ENCODE peak calls at places on chromosome 1, in four cellular contexts. One of them, this sample, is unnamed.

GRCh38 chr1:94643776-94644175 is 102.2 kb upstream of the F3 start:
- DNase-seq in EL: no peak
- DNase-seq in head of caudate nucleus: no peak
- DNase-seq in omental fat pad: no peak
- DNase-seq in this sample: no peak

GRCh38 chr1:27992271-27992670 is 32.5 kb downstream of the XKR8 start:
- DNase-seq in head of caudate nucleus: no peak
- DNase-seq in EL: no peak
- DNase-seq in omental fat pad: no peak
- DNase-seq in this sample: no peak

GRCh38 chr1:29789221-29789909 is 553.0 kb downstream of the PTPRU start:
- DNase-seq in EL: no peak
- DNase-seq in omental fat pad: no peak
- DNase-seq in head of caudate nucleus: no peak
- DNase-seq in this sample: peak; percentile 23

GRCh38 chr1:1619917-1620361 is 4.6 kb downstream of the MIB2 start:
- DNase-seq in omental fat pad: no peak
- DNase-seq in EL: no peak
- DNase-seq in head of caudate nucleus: no peak
- DNase-seq in this sample: no peak

GRCh38 chr1:166902279-166902678 is 26.2 kb upstream of the TADA1 start:
- DNase-seq in omental fat pad: no peak
- DNase-seq in EL: peak; percentile 35
- DNase-seq in head of caudate nucleus: no peak
- DNase-seq in this sample: peak; percentile 38

GRCh38 chr1:94020764-94021579 is 100.0 kb downstream of the ABCA4 start:
- DNase-seq in EL: peak; percentile 92
- DNase-seq in head of caudate nucleus: no peak
- DNase-seq in omental fat pad: no peak
- DNase-seq in this sample: peak; percentile 98

GRCh38 chr1:28604962-28605361 is 12.9 kb downstream of the RAB42 start:
- DNase-seq in head of caudate nucleus: no peak
- DNase-seq in EL: no peak
- DNase-seq in omental fat pad: no peak
- DNase-seq in this sample: no peak

GRCh38 chr1:67572594-67573221 is 112.3 kb upstream of the GADD45A start:
- DNase-seq in head of caudate nucleus: no peak
- DNase-seq in omental fat pad: no peak
- DNase-seq in EL: no peak
- DNase-seq in this sample: peak; percentile 36

GRCh38 chr1:225408249-225408648 is 19.6 kb downstream of the LBR start:
- DNase-seq in head of caudate nucleus: no peak
- DNase-seq in EL: no peak
- DNase-seq in omental fat pad: no peak
- DNase-seq in this sample: no peak

GRCh38 chr1:159869173-159869572 is 6.7 kb upstream of the VSIG8 start:
- DNase-seq in omental fat pad: no peak
- DNase-seq in head of caudate nucleus: no peak
- DNase-seq in EL: peak; percentile 74
- DNase-seq in this sample: peak; percentile 86

GRCh38 chr1:6785721-6786505 is 659 bp downstream of the CAMTA1 start:
- DNase-seq in omental fat pad: no peak
- DNase-seq in EL: peak; percentile 44
- DNase-seq in head of caudate nucleus: peak; percentile 23
- DNase-seq in this sample: peak; percentile 15

GRCh38 chr1:44568128-44568900 is 106.0 kb downstream of the TMEM53 start:
- DNase-seq in EL: peak; percentile 13
- DNase-seq in omental fat pad: no peak
- DNase-seq in head of caudate nucleus: no peak
- DNase-seq in this sample: no peak

GRCh38 chr1:184297244-184297750 is 89.5 kb upstream of the C1orf21 start:
- DNase-seq in EL: no peak
- DNase-seq in head of caudate nucleus: no peak
- DNase-seq in omental fat pad: no peak
- DNase-seq in this sample: no peak

GRCh38 chr1:16352842-16353535 is 709 bp upstream of the FBXO42 start:
- DNase-seq in omental fat pad: no peak
- DNase-seq in EL: no peak
- DNase-seq in head of caudate nucleus: peak; percentile 33
- DNase-seq in this sample: no peak

GRCh38 chr1:96487961-96488360 is 233.6 kb upstream of the PTBP2 start:
- DNase-seq in head of caudate nucleus: no peak
- DNase-seq in omental fat pad: no peak
- DNase-seq in EL: no peak
- DNase-seq in this sample: no peak

GRCh38 chr1:156574039-156574633 is 1.8 kb upstream of the IQGAP3 start:
- DNase-seq in omental fat pad: no peak
- DNase-seq in head of caudate nucleus: no peak
- DNase-seq in EL: no peak
- DNase-seq in this sample: no peak

GRCh38 chr1:236471653-236472052 is 52.1 kb upstream of the LGALS8 start:
- DNase-seq in head of caudate nucleus: no peak
- DNase-seq in omental fat pad: no peak
- DNase-seq in EL: no peak
- DNase-seq in this sample: no peak

GRCh38 chr1:78061825-78062523 is 16.2 kb downstream of the GIPC2 start:
- DNase-seq in omental fat pad: no peak
- DNase-seq in head of caudate nucleus: no peak
- DNase-seq in EL: peak; percentile 64
- DNase-seq in this sample: peak; percentile 94

GRCh38 chr1:225774276-225775147 is 3.1 kb upstream of the SRP9 start:
- DNase-seq in head of caudate nucleus: no peak
- DNase-seq in EL: peak; percentile 35
- DNase-seq in omental fat pad: no peak
- DNase-seq in this sample: no peak

GRCh38 chr1:167722152-167722869 is 529 bp downstream of the MPZL1 start:
- DNase-seq in omental fat pad: no peak
- DNase-seq in EL: peak; percentile 52
- DNase-seq in head of caudate nucleus: peak; percentile 37
- DNase-seq in this sample: peak; percentile 19

GRCh38 chr1:162212713-162213112 is 143.2 kb downstream of the NOS1AP start:
- DNase-seq in head of caudate nucleus: no peak
- DNase-seq in omental fat pad: no peak
- DNase-seq in EL: no peak
- DNase-seq in this sample: no peak

GRCh38 chr1:31750858-31751638 is 13.1 kb downstream of the ADGRB2 start:
- DNase-seq in EL: peak; percentile 83
- DNase-seq in omental fat pad: no peak
- DNase-seq in head of caudate nucleus: no peak
- DNase-seq in this sample: peak; percentile 77

GRCh38 chr1:207910678-207911354 is at the start of gene CD34:
- DNase-seq in head of caudate nucleus: peak; percentile 14
- DNase-seq in omental fat pad: no peak
- DNase-seq in EL: peak; percentile 46
- DNase-seq in this sample: no peak

GRCh38 chr1:9242338-9242969 is 7.9 kb downstream of the H6PD start:
- DNase-seq in EL: no peak
- DNase-seq in omental fat pad: no peak
- DNase-seq in head of caudate nucleus: peak; percentile 67
- DNase-seq in this sample: no peak

GRCh38 chr1:178774263-178774662 is 49.2 kb downstream of the RALGPS2 start:
- DNase-seq in head of caudate nucleus: no peak
- DNase-seq in omental fat pad: no peak
- DNase-seq in EL: peak; percentile 34
- DNase-seq in this sample: peak; percentile 28

GRCh38 chr1:85027242-85027983 is 20.9 kb downstream of the MCOLN3 start:
- DNase-seq in EL: no peak
- DNase-seq in head of caudate nucleus: no peak
- DNase-seq in omental fat pad: no peak
- DNase-seq in this sample: peak; percentile 2

GRCh38 chr1:29397981-29398380 is 161.7 kb downstream of the PTPRU start:
- DNase-seq in EL: no peak
- DNase-seq in head of caudate nucleus: no peak
- DNase-seq in omental fat pad: no peak
- DNase-seq in this sample: no peak

This sample was measured in IMR-90.